ENCODE peak calls at places on chromosomes 12 and 14, in seven cellular contexts. Q is GM13976; V is ACHN; U is A549; A is Calu3; M is effector memory CD4-positive, alpha-beta T cell; X is kidney tubule cell. W is an unnamed sample.

GRCh38 chr12:127677537-127678131 is 589.3 kb upstream of the TMEM132C start:
- DNase-seq in Q (peak; percentile 54), V (peak; percentile 83), U (peak; percentile 36), A (peak; percentile 67), M (no peak), X (peak; percentile 64), W (peak; percentile 41)

GRCh38 chr12:128973883-128974681 is 120.8 kb downstream of the GLT1D1 start:
- DNase-seq in Q (no peak), V (no peak), U (no peak), A (no peak), M (no peak), X (no peak), W (no peak)

GRCh38 chr12:80205960-80206359 is 106.6 kb downstream of the OTOGL start:
- DNase-seq in Q (no peak), V (no peak), U (no peak), A (no peak), M (no peak), X (no peak), W (no peak)

GRCh38 chr14:64636208-64636979 is 67.8 kb upstream of the PLEKHG3 start:
- DNase-seq in Q (peak; percentile 84), V (peak; percentile 58), U (peak; percentile 84), A (peak; percentile 70), M (peak; percentile 54), X (peak; percentile 63), W (peak; percentile 55)

GRCh38 chr14:82621881-82622450 is 1088.3 kb upstream of the SEL1L start:
- DNase-seq in Q (no peak), V (no peak), U (no peak), A (no peak), M (no peak), X (no peak), W (no peak)

GRCh38 chr14:57091030-57091608 is 177.6 kb downstream of the EXOC5 start:
- DNase-seq in Q (no peak), V (no peak), U (no peak), A (no peak), M (no peak), X (no peak), W (no peak)

GRCh38 chr12:4518106-4518728 is 20.5 kb upstream of the RAD51AP1 start:
- DNase-seq in Q (no peak), V (peak; percentile 75), U (no peak), A (no peak), M (no peak), X (peak; percentile 30), W (no peak)

GRCh38 chr12:12087693-12088034 is 16.9 kb downstream of the BCL2L14 start:
- DNase-seq in Q (no peak), V (no peak), U (no peak), A (no peak), M (no peak), X (no peak), W (no peak)

GRCh38 chr14:106665814-106666213 is 1139.4 kb downstream of the TMEM121 start:
- DNase-seq in Q (no peak), V (no peak), U (no peak), A (no peak), M (no peak), X (no peak), W (no peak)

GRCh38 chr12:123067654-123068053 is 83.2 kb downstream of the PITPNM2 start:
- DNase-seq in Q (no peak), V (no peak), U (no peak), A (no peak), M (no peak), X (no peak), W (no peak)

GRCh38 chr12:130702966-130703732 is 12.9 kb downstream of the RIMBP2 start:
- DNase-seq in Q (no peak), V (no peak), U (no peak), A (no peak), M (no peak), X (no peak), W (no peak)